ENCODE peak calls at places on chromosomes 3 and 15, in six cellular contexts. K is frontal cortex, N is HS-5, L is caudate nucleus, F is NCI-H1092 treated with DMSO at 0.1 percent for 48 hours, Q is GM04504. P is an unnamed sample.

GRCh38 chr3:179292440-179292839 is 30.4 kb upstream of the ZNF639 start:
- DNase-seq in Q (no peak), K (no peak), F (no peak), L (no peak), N (no peak), P (no peak)

GRCh38 chr3:112774293-112774926 is 72.3 kb downstream of the CD200R1L start:
- DNase-seq in L (no peak), K (no peak), Q (no peak), F (no peak), N (peak), P (no peak)

GRCh38 chr3:150743508-150743907 is 19.5 kb downstream of the SIAH2 start:
- DNase-seq in L (no peak), Q (no peak), K (no peak), N (no peak), F (no peak), P (no peak)

GRCh38 chr15:68379058-68379758 is 52.8 kb downstream of the ITGA11 start:
- DNase-seq in L (no peak), Q (no peak), N (no peak), F (no peak), K (no peak), P (no peak)

GRCh38 chr3:61632568-61633175 is 71.3 kb downstream of the PTPRG start:
- DNase-seq in Q (no peak), N (no peak), K (no peak), F (no peak), L (no peak), P (no peak)

GRCh38 chr3:108713801-108714200 is 43.4 kb downstream of the RETNLB start:
- DNase-seq in Q (no peak), N (no peak), L (no peak), F (no peak), K (no peak), P (no peak)

GRCh38 chr15:92889390-92890113 is 10.6 kb upstream of the CHD2 start:
- DNase-seq in N (no peak), Q (no peak), L (no peak), F (no peak), K (no peak), P (no peak)

GRCh38 chr3:23821858-23822257 is 16.1 kb downstream of the UBE2E1 start:
- DNase-seq in Q (no peak), F (no peak), L (no peak), K (no peak), N (no peak), P (no peak)

GRCh38 chr3:72949016-72949415 is 47.6 kb upstream of the PPP4R2 start:
- DNase-seq in F (no peak), K (no peak), Q (no peak), L (no peak), N (no peak), P (no peak)

GRCh38 chr3:128464188-128464587 is 2.5 kb downstream of the DNAJB8 start:
- DNase-seq in K (no peak), Q (no peak), F (no peak), N (no peak), L (no peak), P (no peak)

GRCh38 chr3:22685598-22685997 is 517.5 kb upstream of the UBE2E2 start:
- DNase-seq in N (peak), L (no peak), F (no peak), Q (peak), K (no peak), P (no peak)

GRCh38 chr15:40743921-40744809 is 10.9 kb downstream of the RMDN3 start:
- DNase-seq in K (no peak), F (no peak), Q (peak), N (peak), L (no peak), P (no peak)

GRCh38 chr3:124297062-124297980 is 305.4 kb upstream of the ROPN1 start:
- DNase-seq in N (no peak), F (no peak), L (no peak), K (no peak), Q (no peak), P (no peak)

GRCh38 chr3:42228796-42229195 is 37.2 kb downstream of the CCK start:
- DNase-seq in Q (no peak), K (no peak), F (no peak), L (no peak), N (no peak), P (no peak)

GRCh38 chr3:13776253-13777050 is 103.4 kb downstream of the WNT7A start:
- DNase-seq in F (no peak), Q (no peak), K (no peak), N (no peak), L (no peak), P (no peak)

GRCh38 chr15:28943611-28944230 is 57.9 kb downstream of the APBA2 start:
- DNase-seq in L (no peak), Q (no peak), N (no peak), F (no peak), K (no peak), P (no peak)

GRCh38 chr15:39363761-39364586 is 216.9 kb upstream of the THBS1 start:
- DNase-seq in K (no peak), N (peak), Q (peak), F (no peak), L (no peak), P (no peak)

GRCh38 chr3:136734382-136735070 is 17.7 kb downstream of the STAG1 start:
- DNase-seq in K (no peak), Q (no peak), N (no peak), F (no peak), L (no peak), P (no peak)

GRCh38 chr3:12049675-12050074 is 45.5 kb downstream of the SYN2 start:
- DNase-seq in K (no peak), F (no peak), N (no peak), L (no peak), Q (peak), P (no peak)